ENCODE peak calls at places on chromosomes 5 and 9, in nine cellular contexts. T, P, R, W, V, L, N, Y and M are unnamed samples.

GRCh38 chr5:137099651-137100050 is 399.5 kb downstream of the SPOCK1 start:
- DNase-seq in T (no peak), P (no peak), R (no peak), W (no peak), V (no peak), L (no peak), N (no peak), Y (no peak), M (no peak)

GRCh38 chr9:2662496-2662895 is 40.9 kb downstream of the VLDLR start:
- DNase-seq in T (peak), P (no peak), R (peak), W (no peak), V (no peak), L (no peak), N (no peak), Y (peak), M (no peak)

GRCh38 chr9:134434896-134435506 is 108.7 kb downstream of the RXRA start:
- DNase-seq in T (peak), P (peak), R (peak), W (no peak), V (peak), L (peak), N (peak), Y (no peak), M (peak)

GRCh38 chr9:79256691-79257213 is 315.0 kb upstream of the TLE4 start:
- DNase-seq in T (no peak), P (peak), R (peak), W (peak), V (peak), L (peak), N (no peak), Y (no peak), M (no peak)

GRCh38 chr9:94867842-94868312 is 141.4 kb downstream of the AOPEP start:
- DNase-seq in T (peak), P (no peak), R (peak), W (no peak), V (peak), L (peak), N (peak), Y (no peak), M (no peak)

GRCh38 chr9:135490980-135491444 is 9.5 kb upstream of the MRPS2 start:
- DNase-seq in T (no peak), P (no peak), R (no peak), W (no peak), V (no peak), L (no peak), N (no peak), Y (no peak), M (no peak)

GRCh38 chr5:83095973-83096539 is 18.7 kb downstream of the XRCC4 start:
- DNase-seq in T (peak), P (no peak), R (peak), W (no peak), V (peak), L (peak), N (no peak), Y (no peak), M (no peak)

GRCh38 chr5:143322931-143323330 is 80.6 kb downstream of the NR3C1 start:
- DNase-seq in T (no peak), P (no peak), R (peak), W (no peak), V (peak), L (no peak), N (no peak), Y (no peak), M (no peak)

GRCh38 chr5:111518747-111519146 is 6.4 kb upstream of the STARD4 start:
- DNase-seq in T (no peak), P (no peak), R (no peak), W (no peak), V (no peak), L (no peak), N (no peak), Y (no peak), M (no peak)

GRCh38 chr5:77957-78804 is 13.8 kb upstream of the PLEKHG4B start:
- DNase-seq in T (peak), P (no peak), R (peak), W (no peak), V (peak), L (peak), N (no peak), Y (peak), M (no peak)

GRCh38 chr9:96241391-96241809 is 60.6 kb downstream of the HSD17B3 start:
- DNase-seq in T (peak), P (no peak), R (no peak), W (no peak), V (peak), L (no peak), N (no peak), Y (no peak), M (no peak)

GRCh38 chr5:132296412-132297001 is 2.3 kb downstream of the SLC22A4 start:
- DNase-seq in T (no peak), P (no peak), R (peak), W (no peak), V (peak), L (no peak), N (no peak), Y (no peak), M (no peak)

GRCh38 chr5:67414712-67415111 is 218.1 kb upstream of the CD180 start:
- DNase-seq in T (peak), P (no peak), R (peak), W (no peak), V (peak), L (peak), N (no peak), Y (no peak), M (no peak)

GRCh38 chr5:50727149-50727496 is 60.7 kb downstream of the PARP8 start:
- DNase-seq in T (peak), P (no peak), R (no peak), W (no peak), V (no peak), L (peak), N (no peak), Y (no peak), M (no peak)

GRCh38 chr5:26482817-26483375 is 555.5 kb downstream of the CDH9 start:
- DNase-seq in T (peak), P (peak), R (peak), W (peak), V (no peak), L (peak), N (no peak), Y (peak), M (no peak)

GRCh38 chr9:104905931-104906330 is 22.0 kb downstream of the ABCA1 start:
- DNase-seq in T (no peak), P (no peak), R (no peak), W (no peak), V (peak), L (peak), N (no peak), Y (no peak), M (no peak)

GRCh38 chr9:116238225-116238624 is 84.6 kb downstream of the PAPPA start:
- DNase-seq in T (peak), P (no peak), R (peak), W (no peak), V (peak), L (peak), N (peak), Y (no peak), M (no peak)

GRCh38 chr5:68456756-68457217 is 241.2 kb downstream of the PIK3R1 start:
- DNase-seq in T (peak), P (no peak), R (peak), W (no peak), V (peak), L (peak), N (no peak), Y (no peak), M (no peak)

GRCh38 chr5:96961053-96961452 is 25.2 kb downstream of the LNPEP start:
- DNase-seq in T (peak), P (no peak), R (peak), W (no peak), V (no peak), L (no peak), N (no peak), Y (no peak), M (no peak)

GRCh38 chr5:40834391-40834848 is 602 bp downstream of the RPL37 start:
- DNase-seq in T (no peak), P (no peak), R (peak), W (no peak), V (peak), L (peak), N (no peak), Y (no peak), M (no peak)

GRCh38 chr5:125262782-125263181 is 516.3 kb upstream of the ZNF608 start:
- DNase-seq in T (no peak), P (no peak), R (no peak), W (no peak), V (no peak), L (no peak), N (no peak), Y (no peak), M (no peak)

GRCh38 chr5:160315968-160316367 is 3.6 kb upstream of the CCNJL start:
- DNase-seq in T (peak), P (no peak), R (peak), W (no peak), V (peak), L (peak), N (no peak), Y (no peak), M (no peak)

GRCh38 chr5:143890475-143890874 is 78.5 kb downstream of the HMHB1 start:
- DNase-seq in T (no peak), P (no peak), R (peak), W (no peak), V (no peak), L (peak), N (no peak), Y (no peak), M (no peak)

GRCh38 chr5:114243983-114244305 is 117.9 kb upstream of the KCNN2 start:
- DNase-seq in T (no peak), P (no peak), R (no peak), W (no peak), V (no peak), L (no peak), N (no peak), Y (no peak), M (no peak)
- TF ChIP-seq CTCF in T (no peak), P (no peak), R (no peak), W (no peak), V (no peak), L (no peak), N (no peak), Y (no peak), M (no peak)

GRCh38 chr5:14879393-14879792 is 7.8 kb upstream of the ANKH start:
- DNase-seq in T (peak), P (no peak), R (no peak), W (no peak), V (no peak), L (no peak), N (no peak), Y (no peak), M (no peak)
- TF ChIP-seq CTCF in T (no peak), P (no peak), R (no peak), W (no peak), V (no peak), L (no peak), N (no peak), Y (no peak), M (no peak)

GRCh38 chr5:177403194-177403825 is 2.8 kb upstream of the PFN3 start:
- DNase-seq in T (peak), P (no peak), R (peak), W (peak), V (no peak), L (no peak), N (no peak), Y (no peak), M (no peak)
- TF ChIP-seq CTCF in T (no peak), P (no peak), R (no peak), W (no peak), V (no peak), L (no peak), N (no peak), Y (no peak), M (no peak)

DNA sequence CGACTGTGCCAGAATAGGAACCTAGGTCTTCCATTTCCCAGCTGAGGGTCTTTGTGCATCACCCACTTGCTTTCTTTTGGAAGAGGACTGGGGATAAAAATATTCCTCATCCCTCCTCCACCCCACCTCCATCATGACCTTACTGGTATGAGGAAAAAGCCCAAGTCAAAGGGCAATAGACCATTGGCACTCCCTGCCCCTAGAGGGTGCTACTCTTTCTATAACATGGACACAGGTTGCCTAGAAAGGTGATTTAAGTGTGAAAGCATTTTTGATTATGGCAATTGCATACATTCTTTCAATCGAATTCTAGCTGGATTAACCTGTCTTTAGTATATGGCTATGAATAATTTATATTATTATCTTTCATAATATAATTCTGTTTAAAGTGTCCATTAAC is 22.8 kb upstream of the ZNF618 start:
- DNase-seq in T (peak), P (no peak), R (no peak), W (no peak), V (no peak), L (peak), N (no peak), Y (no peak), M (no peak)
- TF ChIP-seq CTCF in T (peak), P (peak), R (peak), W (no peak), V (no peak), L (peak), N (peak), Y (no peak), M (no peak)

GRCh38 chr9:86585422-86586143 is 231.4 kb upstream of the TUT7 start:
- DNase-seq in T (no peak), P (no peak), R (peak), W (no peak), V (no peak), L (no peak), N (no peak), Y (no peak), M (no peak)
- TF ChIP-seq CTCF in T (no peak), P (no peak), R (no peak), W (no peak), V (no peak), L (no peak), N (no peak), Y (no peak), M (no peak)

DNA sequence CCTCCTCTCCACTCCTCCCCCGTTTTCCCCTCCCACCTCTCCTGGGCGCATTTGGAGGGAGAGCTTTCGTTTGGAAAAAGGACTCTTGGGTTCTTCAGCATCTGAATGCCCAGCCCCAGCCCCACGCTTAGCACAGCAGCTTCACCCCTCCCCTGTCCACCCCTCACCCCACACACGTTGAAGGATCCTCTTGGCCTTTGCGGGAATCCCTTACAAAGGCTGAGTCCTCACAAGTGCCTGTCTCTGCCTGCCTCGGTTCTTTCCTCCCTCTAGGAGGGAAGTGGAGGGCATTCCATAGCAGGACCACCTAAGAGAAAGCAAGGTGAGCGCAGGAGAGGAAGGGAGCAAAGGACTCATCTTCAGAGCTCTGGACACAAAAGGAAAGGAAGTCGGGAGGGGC is 67.3 kb downstream of the DMRT1 start:
- DNase-seq in T (no peak), P (no peak), R (no peak), W (no peak), V (no peak), L (no peak), N (no peak), Y (no peak), M (no peak)
- TF ChIP-seq CTCF in T (no peak), P (no peak), R (no peak), W (no peak), V (no peak), L (no peak), N (no peak), Y (no peak), M (no peak)